ENCODE peak calls at places on chromosomes 3 and 15, in seven cellular contexts. One of them, this sample, is unnamed.

GRCh38 chr3:74079961-74080562 is 455.3 kb upstream of the PDZRN3 start:
- DNase-seq in nephron progenitor cell: no peak
- DNase-seq in AG08396: no peak
- DNase-seq in caudate nucleus: no peak
- DNase-seq in HuH-7: no peak
- DNase-seq in NCI-H1105 treated with DMSO at 0.1 percent for 48 hours: no peak
- DNase-seq in body of pancreas: no peak
- DNase-seq in this sample: no peak

GRCh38 chr3:124032351-124032880 is 40.5 kb upstream of the ROPN1 start:
- DNase-seq in caudate nucleus: peak; percentile 42
- DNase-seq in AG08396: peak; percentile 28
- DNase-seq in nephron progenitor cell: peak; percentile 27
- DNase-seq in NCI-H1105 treated with DMSO at 0.1 percent for 48 hours: no peak
- DNase-seq in body of pancreas: peak; percentile 22
- DNase-seq in HuH-7: peak; percentile 38
- DNase-seq in this sample: peak; percentile 24

GRCh38 chr15:69304176-69304533 is 5.4 kb downstream of the PAQR5 start:
- DNase-seq in AG08396: peak; percentile 82
- DNase-seq in nephron progenitor cell: no peak
- DNase-seq in body of pancreas: peak; percentile 27
- DNase-seq in caudate nucleus: no peak
- DNase-seq in HuH-7: peak; percentile 82
- DNase-seq in NCI-H1105 treated with DMSO at 0.1 percent for 48 hours: no peak
- DNase-seq in this sample: no peak

GRCh38 chr3:72054976-72055375 is 270.0 kb upstream of the PROK2 start:
- DNase-seq in HuH-7: no peak
- DNase-seq in caudate nucleus: no peak
- DNase-seq in nephron progenitor cell: no peak
- DNase-seq in NCI-H1105 treated with DMSO at 0.1 percent for 48 hours: no peak
- DNase-seq in AG08396: no peak
- DNase-seq in body of pancreas: no peak
- DNase-seq in this sample: no peak

GRCh38 chr15:33243869-33244268 is 49.4 kb upstream of the FMN1 start:
- DNase-seq in HuH-7: no peak
- DNase-seq in caudate nucleus: no peak
- DNase-seq in AG08396: peak; percentile 34
- DNase-seq in NCI-H1105 treated with DMSO at 0.1 percent for 48 hours: no peak
- DNase-seq in body of pancreas: no peak
- DNase-seq in nephron progenitor cell: no peak
- DNase-seq in this sample: no peak

GRCh38 chr15:90221251-90221900 is 12.4 kb downstream of the CIB1 start:
- DNase-seq in HuH-7: peak; percentile 97
- DNase-seq in NCI-H1105 treated with DMSO at 0.1 percent for 48 hours: peak; percentile 40
- DNase-seq in AG08396: peak; percentile 88
- DNase-seq in body of pancreas: peak; percentile 87
- DNase-seq in caudate nucleus: peak; percentile 51
- DNase-seq in nephron progenitor cell: peak; percentile 63
- DNase-seq in this sample: peak; percentile 40

GRCh38 chr3:134348524-134348923 is 25.7 kb downstream of the AMOTL2 start:
- DNase-seq in nephron progenitor cell: no peak
- DNase-seq in body of pancreas: peak; percentile 63
- DNase-seq in HuH-7: no peak
- DNase-seq in AG08396: no peak
- DNase-seq in caudate nucleus: no peak
- DNase-seq in NCI-H1105 treated with DMSO at 0.1 percent for 48 hours: no peak
- DNase-seq in this sample: no peak

GRCh38 chr3:37955918-37956317 is 34.7 kb upstream of the VILL start:
- DNase-seq in AG08396: no peak
- DNase-seq in body of pancreas: no peak
- DNase-seq in HuH-7: no peak
- DNase-seq in caudate nucleus: no peak
- DNase-seq in nephron progenitor cell: no peak
- DNase-seq in NCI-H1105 treated with DMSO at 0.1 percent for 48 hours: no peak
- DNase-seq in this sample: no peak

GRCh38 chr15:58486062-58486461 is 54.3 kb downstream of the LIPC start:
- DNase-seq in NCI-H1105 treated with DMSO at 0.1 percent for 48 hours: no peak
- DNase-seq in caudate nucleus: no peak
- DNase-seq in HuH-7: no peak
- DNase-seq in body of pancreas: no peak
- DNase-seq in AG08396: no peak
- DNase-seq in nephron progenitor cell: no peak
- DNase-seq in this sample: no peak

GRCh38 chr3:47568901-47569300 is 9.8 kb downstream of the CSPG5 start:
- DNase-seq in NCI-H1105 treated with DMSO at 0.1 percent for 48 hours: no peak
- DNase-seq in nephron progenitor cell: no peak
- DNase-seq in body of pancreas: no peak
- DNase-seq in HuH-7: no peak
- DNase-seq in caudate nucleus: no peak
- DNase-seq in AG08396: no peak
- DNase-seq in this sample: no peak

GRCh38 chr3:184259878-184260570 is 1.3 kb downstream of the CAMK2N2 start:
- DNase-seq in HuH-7: peak; percentile 64
- DNase-seq in nephron progenitor cell: peak; percentile 82
- DNase-seq in AG08396: peak; percentile 87
- DNase-seq in caudate nucleus: no peak
- DNase-seq in body of pancreas: peak; percentile 51
- DNase-seq in NCI-H1105 treated with DMSO at 0.1 percent for 48 hours: peak; percentile 53
- DNase-seq in this sample: no peak

GRCh38 chr15:74175271-74176191 is 2.0 kb downstream of the ISLR start:
- DNase-seq in NCI-H1105 treated with DMSO at 0.1 percent for 48 hours: no peak
- DNase-seq in nephron progenitor cell: no peak
- DNase-seq in body of pancreas: no peak
- DNase-seq in HuH-7: no peak
- DNase-seq in AG08396: no peak
- DNase-seq in caudate nucleus: no peak
- DNase-seq in this sample: no peak

GRCh38 chr3:129604223-129604941 is 2.1 kb downstream of the PLXND1 start:
- DNase-seq in AG08396: no peak
- DNase-seq in nephron progenitor cell: no peak
- DNase-seq in NCI-H1105 treated with DMSO at 0.1 percent for 48 hours: peak; percentile 16
- DNase-seq in HuH-7: no peak
- DNase-seq in body of pancreas: no peak
- DNase-seq in caudate nucleus: no peak
- DNase-seq in this sample: no peak

GRCh38 chr15:28107111-28107893 is 8.2 kb upstream of the OCA2 start:
- DNase-seq in nephron progenitor cell: peak; percentile 57
- DNase-seq in AG08396: peak; percentile 61
- DNase-seq in NCI-H1105 treated with DMSO at 0.1 percent for 48 hours: no peak
- DNase-seq in body of pancreas: no peak
- DNase-seq in HuH-7: no peak
- DNase-seq in caudate nucleus: no peak
- DNase-seq in this sample: no peak

GRCh38 chr3:37715358-37715757 is 146.3 kb upstream of the CTDSPL start:
- DNase-seq in AG08396: no peak
- DNase-seq in HuH-7: no peak
- DNase-seq in caudate nucleus: no peak
- DNase-seq in nephron progenitor cell: no peak
- DNase-seq in body of pancreas: no peak
- DNase-seq in NCI-H1105 treated with DMSO at 0.1 percent for 48 hours: no peak
- DNase-seq in this sample: no peak

GRCh38 chr15:60121845-60122244 is 117.7 kb downstream of the FOXB1 start:
- DNase-seq in body of pancreas: no peak
- DNase-seq in caudate nucleus: no peak
- DNase-seq in NCI-H1105 treated with DMSO at 0.1 percent for 48 hours: no peak
- DNase-seq in AG08396: no peak
- DNase-seq in HuH-7: no peak
- DNase-seq in nephron progenitor cell: no peak
- DNase-seq in this sample: no peak

GRCh38 chr15:60392601-60392985 is 5.2 kb downstream of the ANXA2 start:
- DNase-seq in HuH-7: no peak
- DNase-seq in caudate nucleus: no peak
- DNase-seq in nephron progenitor cell: no peak
- DNase-seq in AG08396: peak; percentile 28
- DNase-seq in NCI-H1105 treated with DMSO at 0.1 percent for 48 hours: no peak
- DNase-seq in body of pancreas: peak; percentile 45
- DNase-seq in this sample: no peak

GRCh38 chr3:49899815-49900214 is 3.9 kb downstream of the MST1R start:
- DNase-seq in caudate nucleus: no peak
- DNase-seq in NCI-H1105 treated with DMSO at 0.1 percent for 48 hours: no peak
- DNase-seq in AG08396: no peak
- DNase-seq in body of pancreas: no peak
- DNase-seq in HuH-7: peak; percentile 53
- DNase-seq in nephron progenitor cell: peak; percentile 29
- DNase-seq in this sample: no peak

GRCh38 chr3:165748094-165748493 is 89.1 kb downstream of the BCHE start:
- DNase-seq in AG08396: no peak
- DNase-seq in NCI-H1105 treated with DMSO at 0.1 percent for 48 hours: no peak
- DNase-seq in caudate nucleus: no peak
- DNase-seq in body of pancreas: no peak
- DNase-seq in HuH-7: no peak
- DNase-seq in nephron progenitor cell: no peak
- DNase-seq in this sample: no peak

GRCh38 chr3:194984624-194985023 is 286.3 kb downstream of the XXYLT1 start:
- DNase-seq in caudate nucleus: no peak
- DNase-seq in body of pancreas: no peak
- DNase-seq in HuH-7: no peak
- DNase-seq in NCI-H1105 treated with DMSO at 0.1 percent for 48 hours: no peak
- DNase-seq in nephron progenitor cell: no peak
- DNase-seq in AG08396: no peak
- DNase-seq in this sample: no peak

GRCh38 chr3:14188367-14188766 is 9.8 kb downstream of the LSM3 start:
- DNase-seq in body of pancreas: no peak
- DNase-seq in NCI-H1105 treated with DMSO at 0.1 percent for 48 hours: no peak
- DNase-seq in caudate nucleus: no peak
- DNase-seq in HuH-7: no peak
- DNase-seq in nephron progenitor cell: no peak
- DNase-seq in AG08396: no peak
- DNase-seq in this sample: no peak

GRCh38 chr15:67082007-67082536 is 16.7 kb downstream of the SMAD3 start:
- DNase-seq in HuH-7: peak; percentile 67
- DNase-seq in nephron progenitor cell: no peak
- DNase-seq in body of pancreas: peak; percentile 83
- DNase-seq in NCI-H1105 treated with DMSO at 0.1 percent for 48 hours: no peak
- DNase-seq in AG08396: no peak
- DNase-seq in caudate nucleus: no peak
- DNase-seq in this sample: no peak

GRCh38 chr15:85865070-85865684 is 70.5 kb upstream of the KLHL25 start:
- DNase-seq in HuH-7: peak; percentile 64
- DNase-seq in body of pancreas: peak; percentile 8
- DNase-seq in AG08396: peak; percentile 56
- DNase-seq in NCI-H1105 treated with DMSO at 0.1 percent for 48 hours: peak; percentile 43
- DNase-seq in caudate nucleus: peak; percentile 2
- DNase-seq in nephron progenitor cell: peak; percentile 72
- DNase-seq in this sample: no peak

GRCh38 chr3:143536817-143537535 is 311.3 kb downstream of the SLC9A9 start:
- DNase-seq in body of pancreas: peak; percentile 19
- DNase-seq in AG08396: peak; percentile 30
- DNase-seq in caudate nucleus: no peak
- DNase-seq in NCI-H1105 treated with DMSO at 0.1 percent for 48 hours: peak; percentile 56
- DNase-seq in HuH-7: no peak
- DNase-seq in nephron progenitor cell: no peak
- DNase-seq in this sample: no peak

GRCh38 chr3:167723872-167724271 is 10.8 kb downstream of the PDCD10 start:
- DNase-seq in caudate nucleus: no peak
- DNase-seq in HuH-7: no peak
- DNase-seq in nephron progenitor cell: no peak
- DNase-seq in body of pancreas: no peak
- DNase-seq in NCI-H1105 treated with DMSO at 0.1 percent for 48 hours: no peak
- DNase-seq in AG08396: no peak
- DNase-seq in this sample: no peak

GRCh38 chr3:45666729-45667440 is 22.3 kb upstream of the SACM1L start:
- DNase-seq in HuH-7: no peak
- DNase-seq in NCI-H1105 treated with DMSO at 0.1 percent for 48 hours: no peak
- DNase-seq in AG08396: peak; percentile 41
- DNase-seq in nephron progenitor cell: no peak
- DNase-seq in body of pancreas: no peak
- DNase-seq in caudate nucleus: peak; percentile 17
- DNase-seq in this sample: no peak

GRCh38 chr3:72163809-72164634 is 379.1 kb upstream of the PROK2 start:
- DNase-seq in caudate nucleus: no peak
- DNase-seq in nephron progenitor cell: no peak
- DNase-seq in NCI-H1105 treated with DMSO at 0.1 percent for 48 hours: no peak
- DNase-seq in AG08396: no peak
- DNase-seq in HuH-7: no peak
- DNase-seq in body of pancreas: no peak
- DNase-seq in this sample: no peak

GRCh38 chr3:153621988-153622387 is 460.0 kb downstream of the RAP2B start:
- DNase-seq in caudate nucleus: no peak
- DNase-seq in HuH-7: no peak
- DNase-seq in nephron progenitor cell: no peak
- DNase-seq in body of pancreas: no peak
- DNase-seq in NCI-H1105 treated with DMSO at 0.1 percent for 48 hours: no peak
- DNase-seq in AG08396: no peak
- DNase-seq in this sample: no peak

GRCh38 chr3:168707900-168708299 is 612.2 kb upstream of the GOLIM4 start:
- DNase-seq in AG08396: no peak
- DNase-seq in nephron progenitor cell: no peak
- DNase-seq in caudate nucleus: no peak
- DNase-seq in NCI-H1105 treated with DMSO at 0.1 percent for 48 hours: no peak
- DNase-seq in HuH-7: no peak
- DNase-seq in body of pancreas: no peak
- DNase-seq in this sample: no peak

GRCh38 chr3:137692803-137693431 is 71.2 kb upstream of the SOX14 start:
- DNase-seq in nephron progenitor cell: peak; percentile 53
- DNase-seq in AG08396: no peak
- DNase-seq in HuH-7: peak; percentile 26
- DNase-seq in NCI-H1105 treated with DMSO at 0.1 percent for 48 hours: peak; percentile 53
- DNase-seq in body of pancreas: peak; percentile 9
- DNase-seq in caudate nucleus: no peak
- DNase-seq in this sample: no peak

GRCh38 chr3:129439381-129439816 is 349 bp downstream of the MBD4 start:
- DNase-seq in AG08396: peak; percentile 19
- DNase-seq in nephron progenitor cell: peak; percentile 37
- DNase-seq in NCI-H1105 treated with DMSO at 0.1 percent for 48 hours: peak; percentile 58
- DNase-seq in HuH-7: no peak
- DNase-seq in caudate nucleus: no peak
- DNase-seq in body of pancreas: peak; percentile 54
- DNase-seq in this sample: no peak

GRCh38 chr3:160931474-160931873 is 173.7 kb downstream of the B3GALNT1 start:
- DNase-seq in NCI-H1105 treated with DMSO at 0.1 percent for 48 hours: no peak
- DNase-seq in caudate nucleus: no peak
- DNase-seq in body of pancreas: no peak
- DNase-seq in nephron progenitor cell: no peak
- DNase-seq in HuH-7: no peak
- DNase-seq in AG08396: peak; percentile 7
- DNase-seq in this sample: no peak

GRCh38 chr3:161156936-161157335 is 51.8 kb upstream of the B3GALNT1 start:
- DNase-seq in HuH-7: no peak
- DNase-seq in body of pancreas: no peak
- DNase-seq in AG08396: no peak
- DNase-seq in NCI-H1105 treated with DMSO at 0.1 percent for 48 hours: no peak
- DNase-seq in nephron progenitor cell: no peak
- DNase-seq in caudate nucleus: no peak
- DNase-seq in this sample: no peak

GRCh38 chr3:176814252-176814651 is 383.0 kb downstream of the TBL1XR1 start:
- DNase-seq in body of pancreas: peak; percentile 66
- DNase-seq in HuH-7: peak; percentile 76
- DNase-seq in nephron progenitor cell: peak; percentile 75
- DNase-seq in caudate nucleus: no peak
- DNase-seq in NCI-H1105 treated with DMSO at 0.1 percent for 48 hours: no peak
- DNase-seq in AG08396: peak; percentile 32
- DNase-seq in this sample: no peak

GRCh38 chr15:40425681-40426080 is 15.1 kb upstream of the BAHD1 start:
- DNase-seq in AG08396: no peak
- DNase-seq in caudate nucleus: no peak
- DNase-seq in body of pancreas: no peak
- DNase-seq in NCI-H1105 treated with DMSO at 0.1 percent for 48 hours: no peak
- DNase-seq in HuH-7: no peak
- DNase-seq in nephron progenitor cell: no peak
- DNase-seq in this sample: no peak

This sample was measured in occipital lobe.